ENCODE peak calls at places on chromosomes 4 and X, in nine cellular contexts. S, R, K, Y, N, Q, I, L and H are unnamed samples.

GRCh38 chrX:53281321-53281822 is at the start of gene IQSEC2:
- DNase-seq in K (no peak), Y (peak; percentile 71), Q (peak; percentile 88), I (no peak), S (no peak), L (peak; percentile 48), N (peak; percentile 77), R (peak; percentile 96), H (peak; percentile 95)

GRCh38 chr4:3376266-3376665 is 65.5 kb upstream of the HGFAC start:
- DNase-seq in S (no peak), Q (no peak), Y (no peak), L (no peak), I (no peak), R (no peak), N (no peak), K (no peak), H (no peak)

GRCh38 chrX:55787063-55787462 is 69.5 kb downstream of the RRAGB start:
- DNase-seq in I (no peak), S (no peak), L (no peak), Y (no peak), N (no peak), R (no peak), Q (no peak), K (no peak), H (no peak)

GRCh38 chr4:43132010-43132582 is 239.6 kb downstream of the GRXCR1 start:
- DNase-seq in Q (peak; percentile 75), R (peak; percentile 43), K (peak; percentile 80), I (peak; percentile 87), S (peak; percentile 49), N (no peak), L (peak; percentile 34), Y (peak; percentile 48), H (peak; percentile 65)

GRCh38 chr4:98969813-98970212 is 25.7 kb upstream of the METAP1 start:
- DNase-seq in Y (no peak), I (no peak), K (no peak), S (no peak), Q (no peak), N (no peak), R (no peak), L (no peak), H (no peak)

GRCh38 chrX:75155830-75156525 is at the start of gene ABCB7:
- DNase-seq in N (peak; percentile 55), Y (peak; percentile 69), R (peak; percentile 76), Q (peak; percentile 78), I (peak; percentile 55), K (peak; percentile 89), L (peak; percentile 78), S (peak; percentile 27), H (peak; percentile 78)

GRCh38 chr4:128591482-128591881 is 218.0 kb upstream of the JADE1 start:
- DNase-seq in R (no peak), N (no peak), L (no peak), I (no peak), Q (no peak), Y (no peak), S (no peak), K (no peak), H (no peak)

GRCh38 chr4:88928852-88929251 is 128.1 kb downstream of the FAM13A start:
- DNase-seq in I (no peak), Y (no peak), L (no peak), Q (no peak), S (no peak), R (no peak), N (no peak), K (no peak), H (no peak)

GRCh38 chr4:39319678-39320077 is 46.5 kb downstream of the RFC1 start:
- DNase-seq in R (no peak), L (no peak), I (no peak), N (peak; percentile 54), Q (peak; percentile 5), Y (peak; percentile 96), K (no peak), S (no peak), H (no peak)

GRCh38 chr4:83230928-83231327 is 53.7 kb downstream of the COQ2 start:
- DNase-seq in N (no peak), Q (no peak), Y (no peak), I (no peak), L (no peak), R (no peak), K (no peak), S (no peak), H (no peak)

GRCh38 chr4:8079916-8080753 is 78.5 kb downstream of the ABLIM2 start:
- DNase-seq in I (peak; percentile 45), L (no peak), R (peak; percentile 59), S (no peak), Y (no peak), Q (no peak), K (no peak), N (no peak), H (no peak)

GRCh38 chr4:91116861-91117260 is 989.7 kb downstream of the CCSER1 start:
- DNase-seq in N (no peak), S (no peak), Y (peak; percentile 3), R (no peak), I (no peak), K (no peak), L (no peak), Q (peak; percentile 14), H (no peak)

GRCh38 chrX:56975611-56976010 is 19.7 kb downstream of the SPIN3 start:
- DNase-seq in Y (no peak), S (no peak), N (no peak), Q (peak; percentile 8), K (no peak), I (no peak), L (no peak), R (no peak), H (no peak)

GRCh38 chrX:46722742-46723568 is 36.0 kb downstream of the SLC9A7 start:
- DNase-seq in N (no peak), R (no peak), S (no peak), Q (no peak), L (no peak), I (no peak), K (no peak), Y (peak; percentile 48), H (no peak)

GRCh38 chr4:109547394-109547793 is 12.7 kb upstream of the MCUB start:
- DNase-seq in N (no peak), R (no peak), Y (no peak), Q (no peak), I (no peak), S (no peak), K (no peak), L (no peak), H (no peak)

GRCh38 chrX:133410555-133410954 is 4.7 kb downstream of the GPC4 start:
- DNase-seq in L (no peak), N (no peak), I (no peak), Y (no peak), S (no peak), K (no peak), Q (no peak), R (no peak), H (no peak)

GRCh38 chr4:37685726-37686372 is 327 bp downstream of the RELL1 start:
- DNase-seq in Y (no peak), L (no peak), Q (no peak), R (no peak), K (peak; percentile 89), N (peak; percentile 42), I (peak; percentile 67), S (no peak), H (no peak)

GRCh38 chr4:40596522-40596921 is 33.1 kb downstream of the RBM47 start:
- DNase-seq in K (no peak), Y (no peak), S (no peak), L (no peak), Q (no peak), N (no peak), I (no peak), R (no peak), H (no peak)

GRCh38 chr4:107044170-107044569 is 8.1 kb upstream of the DKK2 start:
- DNase-seq in I (no peak), N (no peak), Y (no peak), R (no peak), Q (peak; percentile 28), L (no peak), K (no peak), S (no peak), H (no peak)

GRCh38 chr4:54063224-54063623 is 1.2 kb downstream of the CHIC2 start:
- DNase-seq in K (peak; percentile 67), S (no peak), N (no peak), Y (peak; percentile 55), I (no peak), L (no peak), R (no peak), Q (peak; percentile 31), H (no peak)

GRCh38 chr4:136032391-136032790 is 1499.9 kb downstream of the PCDH18 start:
- DNase-seq in Y (no peak), L (no peak), S (no peak), R (no peak), I (no peak), K (no peak), N (no peak), Q (no peak), H (no peak)

GRCh38 chrX:137565921-137566745 is at the start of gene ZIC3:
- DNase-seq in R (peak; percentile 77), Y (peak; percentile 3), N (no peak), L (no peak), Q (no peak), I (peak; percentile 86), K (no peak), S (peak; percentile 64), H (peak; percentile 87)

GRCh38 chr4:3227878-3228675 is 20.9 kb upstream of the MSANTD1 start:
- DNase-seq in Y (no peak), L (no peak), N (no peak), Q (no peak), S (no peak), K (no peak), R (peak; percentile 58), I (no peak), H (no peak)

GRCh38 chr4:145623831-145624230 is 4.6 kb downstream of the MMAA start:
- DNase-seq in I (no peak), Y (peak; percentile 42), N (no peak), Q (peak; percentile 29), K (no peak), R (no peak), S (no peak), L (no peak), H (no peak)

GRCh38 chr4:74293558-74293957 is 14.7 kb upstream of the EPGN start:
- DNase-seq in K (no peak), L (no peak), N (no peak), R (no peak), Q (no peak), Y (peak; percentile 13), I (no peak), S (no peak), H (no peak)

GRCh38 chrX:66638591-66639500 is at the start of gene EDA2R:
- DNase-seq in Q (no peak), Y (peak; percentile 88), R (no peak), I (peak; percentile 22), S (no peak), N (peak; percentile 72), K (peak; percentile 83), L (no peak), H (peak; percentile 18)

GRCh38 chr4:184444953-184445309 is 29.4 kb downstream of the IRF2 start:
- DNase-seq in R (no peak), Y (no peak), I (no peak), Q (no peak), S (no peak), K (no peak), L (no peak), N (no peak), H (peak; percentile 50)

GRCh38 chr4:142095886-142096605 is 459.7 kb downstream of the IL15 start:
- DNase-seq in Q (peak; percentile 81), Y (peak; percentile 98), I (no peak), S (no peak), N (peak; percentile 44), L (no peak), K (no peak), R (no peak), H (no peak)

GRCh38 chr4:103567591-103567990 is 152.2 kb downstream of the TACR3 start:
- DNase-seq in R (no peak), I (no peak), Q (no peak), N (no peak), K (no peak), L (no peak), S (no peak), Y (no peak), H (no peak)

GRCh38 chr4:125432078-125432477 is 117.3 kb downstream of the FAT4 start:
- DNase-seq in Q (no peak), K (no peak), Y (peak; percentile 35), N (no peak), R (no peak), L (no peak), I (no peak), S (no peak), H (no peak)

GRCh38 chr4:8905236-8905772 is 33.7 kb upstream of the HMX1 start:
- DNase-seq in Q (no peak), R (peak; percentile 22), S (no peak), K (no peak), L (no peak), N (no peak), I (peak; percentile 11), Y (no peak), H (no peak)